ENCODE peak calls at places on chromosomes 4 and X, in ten cellular contexts. B is NCI-H510A treated with DMSO at 0.1 percent for 48 hours; U is activated CD4-positive, alpha-beta T cell treated with anti-CD3 and anti-CD28 coated beads, Interleukin-2, amount 50 U/mL, for 48 hours; T is cerebellum; V is globus pallidus; E is NT2/D1; K is C1 segment of cervical spinal cord; P is kidney tubule cell; G is central memory CD4-positive, alpha-beta T cell; I is GM03348. N is an unnamed sample.

GRCh38 chrX:104136241-104137019 is 20.4 kb downstream of the SLC25A53 start:
- DNase-seq in B (peak), U (peak), T (peak), V (peak), E (peak), K (peak), P (peak), G (peak), I (peak), N (peak)

GRCh38 chrX:22122510-22122909 is 90.4 kb downstream of the PHEX start:
- DNase-seq in B (no peak), U (no peak), T (no peak), V (no peak), E (no peak), K (no peak), P (peak), G (no peak), I (peak), N (no peak)

GRCh38 chr4:119244344-119244743 is 31.8 kb downstream of the USP53 start:
- DNase-seq in B (no peak), U (no peak), T (no peak), V (no peak), E (no peak), K (no peak), P (no peak), G (no peak), I (no peak), N (no peak)

GRCh38 chrX:2664497-2664896 is 26.6 kb upstream of the CD99 start:
- DNase-seq in B (no peak), U (no peak), T (no peak), V (no peak), E (no peak), K (no peak), P (no peak), G (no peak), I (peak), N (no peak)

GRCh38 chr4:123535037-123535748 is 138.6 kb downstream of the SPRY1 start:
- DNase-seq in B (no peak), U (no peak), T (no peak), V (no peak), E (no peak), K (no peak), P (no peak), G (no peak), I (no peak), N (no peak)

GRCh38 chr4:25069014-25069413 is 38.3 kb upstream of the LGI2 start:
- DNase-seq in B (peak), U (no peak), T (no peak), V (no peak), E (no peak), K (no peak), P (peak), G (no peak), I (no peak), N (no peak)

GRCh38 chrX:71867680-71868079 is 43.0 kb upstream of the NHSL2 start:
- DNase-seq in B (no peak), U (no peak), T (no peak), V (no peak), E (no peak), K (no peak), P (no peak), G (no peak), I (no peak), N (no peak)

GRCh38 chr4:10180927-10181744 is 64.5 kb upstream of the WDR1 start:
- DNase-seq in B (no peak), U (peak), T (no peak), V (no peak), E (no peak), K (no peak), P (peak), G (no peak), I (peak), N (no peak)

GRCh38 chr4:114378306-114378903 is 220.2 kb upstream of the UGT8 start:
- DNase-seq in B (peak), U (no peak), T (peak), V (no peak), E (no peak), K (no peak), P (peak), G (no peak), I (peak), N (no peak)

GRCh38 chr4:64846417-64846816 is 437.2 kb upstream of the TECRL start:
- DNase-seq in B (no peak), U (no peak), T (no peak), V (no peak), E (no peak), K (no peak), P (no peak), G (no peak), I (no peak), N (no peak)

N was measured in foreskin melanocyte.